ENCODE peak calls at places on chromosomes 3 and 15, in eight cellular contexts. A is ELR; B is activated CD8-positive, alpha-beta T cell treated with anti-CD3 and anti-CD28 coated beads for 36 hours; E is CD8-positive, alpha-beta T cell; T is skeletal muscle cell; K is activated CD4-positive, alpha-beta T cell treated with anti-CD3 and anti-CD28 coated beads, Interleukin-2, amount 10 ng/mL, durations not matched to agents 7 days and 5 days; J is activated CD8-positive, alpha-beta memory T cell treated with anti-CD3 and anti-CD28 coated beads, Interleukin-2, amount 50 U/mL, for 48 hours; M is ovary. S is an unnamed sample.

GRCh38 chr15:45112143-45112591 is 1.8 kb downstream of the DUOX2 start:
- DNase-seq in E (no peak), K (no peak), T (no peak), J (no peak), A (no peak), M (no peak), B (no peak), S (no peak)

GRCh38 chr3:187125319-187126031 is 13.8 kb downstream of the RPL39L start:
- DNase-seq in T (no peak), A (no peak), K (no peak), J (no peak), B (no peak), M (no peak), E (no peak), S (no peak)

GRCh38 chr3:47006145-47006651 is 26.7 kb downstream of the NBEAL2 start:
- DNase-seq in M (peak), K (no peak), A (no peak), J (no peak), E (no peak), T (no peak), B (no peak), S (peak)

GRCh38 chr3:53258600-53259426 is 3.0 kb upstream of the TKT start:
- DNase-seq in M (no peak), B (no peak), K (no peak), T (no peak), J (no peak), A (no peak), E (no peak), S (no peak)

GRCh38 chr3:137105277-137105977 is 147.6 kb downstream of the IL20RB start:
- DNase-seq in T (peak), E (no peak), B (peak), M (no peak), J (no peak), K (peak), A (peak), S (no peak)

GRCh38 chr3:129481783-129482332 is 41.8 kb downstream of the IFT122 start:
- DNase-seq in T (peak), K (peak), J (no peak), A (peak), B (peak), M (peak), E (peak), S (peak)

GRCh38 chr15:49815937-49816336 is 195.1 kb downstream of the DTWD1 start:
- DNase-seq in E (no peak), A (peak), B (peak), M (no peak), J (no peak), T (peak), K (no peak), S (peak)

GRCh38 chr15:31263751-31264533 is 62.7 kb upstream of the KLF13 start:
- DNase-seq in A (no peak), E (peak), K (peak), J (peak), M (peak), B (peak), T (no peak), S (peak)

GRCh38 chr15:56678562-56678961 is 54.7 kb downstream of the ZNF280D start:
- DNase-seq in B (no peak), J (no peak), E (no peak), A (no peak), K (no peak), M (no peak), T (no peak), S (no peak)

GRCh38 chr3:127367593-127367992 is 79.7 kb upstream of the PRR20G start:
- DNase-seq in J (no peak), B (no peak), A (no peak), M (no peak), E (no peak), T (no peak), K (no peak), S (no peak)

GRCh38 chr15:40953713-40954074 is 423 bp downstream of the CHAC1 start:
- DNase-seq in J (no peak), B (no peak), M (no peak), T (no peak), K (no peak), A (no peak), E (no peak), S (no peak)

GRCh38 chr15:99155961-99156443 is 51.1 kb downstream of the SYNM start:
- DNase-seq in T (no peak), A (peak), J (no peak), B (no peak), E (no peak), M (no peak), K (no peak), S (no peak)

GRCh38 chr3:171309906-171310359 is 150.3 kb downstream of the TNIK start:
- DNase-seq in J (no peak), B (no peak), T (no peak), A (peak), M (no peak), K (no peak), E (no peak), S (no peak)

GRCh38 chr15:55403531-55403930 is 4.6 kb downstream of the CCPG1 start:
- DNase-seq in T (no peak), M (no peak), K (no peak), A (peak), B (no peak), J (no peak), E (no peak), S (no peak)

GRCh38 chr3:32177702-32178198 is 60.7 kb upstream of the CMTM8 start:
- DNase-seq in M (no peak), J (peak), B (peak), T (peak), E (peak), A (peak), K (peak), S (no peak)

GRCh38 chr15:60591491-60592385 is 112.8 kb upstream of the ICE2 start:
- DNase-seq in E (peak), J (peak), B (peak), T (no peak), A (peak), K (peak), M (peak), S (peak)

GRCh38 chr3:62833538-62833937 is 41.7 kb downstream of the CADPS start:
- DNase-seq in E (no peak), K (no peak), J (no peak), M (no peak), B (no peak), A (peak), T (peak), S (no peak)

GRCh38 chr15:50798684-50799083 is 33.2 kb upstream of the SPPL2A start:
- DNase-seq in J (no peak), A (peak), T (no peak), K (no peak), B (no peak), M (no peak), E (no peak), S (no peak)

GRCh38 chr3:101970915-101971314 is 121.6 kb downstream of the NFKBIZ start:
- DNase-seq in J (no peak), E (no peak), K (no peak), A (no peak), T (no peak), B (no peak), M (no peak), S (no peak)

GRCh38 chr15:51202783-51203182 is 108.1 kb upstream of the TNFAIP8L3 start:
- DNase-seq in T (no peak), E (no peak), K (no peak), J (no peak), B (no peak), M (no peak), A (peak), S (no peak)

GRCh38 chr3:154428369-154429206 is 1.4 kb downstream of the GPR149 start:
- DNase-seq in K (no peak), A (no peak), J (no peak), B (no peak), T (no peak), M (no peak), E (no peak), S (no peak)

GRCh38 chr3:73848173-73848751 is 223.5 kb upstream of the PDZRN3 start:
- DNase-seq in K (no peak), J (no peak), A (peak), T (no peak), M (no peak), E (no peak), B (no peak), S (no peak)

GRCh38 chr15:80003934-80004472 is 33.0 kb upstream of the BCL2A1 start:
- DNase-seq in E (no peak), A (no peak), M (no peak), J (no peak), B (no peak), K (no peak), T (no peak), S (no peak)

GRCh38 chr3:183318846-183319770 is 66.1 kb downstream of the B3GNT5 start:
- DNase-seq in M (no peak), J (no peak), A (no peak), T (no peak), B (no peak), E (no peak), K (peak), S (no peak)

GRCh38 chr15:67148196-67148701 is 82.8 kb downstream of the SMAD3 start:
- DNase-seq in K (no peak), E (no peak), M (no peak), B (no peak), A (peak), J (no peak), T (peak), S (no peak)

GRCh38 chr3:141530133-141530768 is 43.4 kb downstream of the RASA2 start:
- DNase-seq in T (peak), J (no peak), E (no peak), A (peak), M (no peak), B (peak), K (peak), S (no peak)

GRCh38 chr15:40929730-40930429 is 740 bp downstream of the DLL4 start:
- DNase-seq in M (peak), E (no peak), J (no peak), T (no peak), A (peak), B (no peak), K (no peak), S (peak)

GRCh38 chr3:22734207-22734606 is 468.9 kb upstream of the UBE2E2 start:
- DNase-seq in E (no peak), K (no peak), A (no peak), M (no peak), J (no peak), B (no peak), T (no peak), S (no peak)

GRCh38 chr3:172138792-172139507 is 99.6 kb downstream of the FNDC3B start:
- DNase-seq in K (peak), E (no peak), T (no peak), J (no peak), M (no peak), A (peak), B (peak), S (peak)

GRCh38 chr15:67803299-67803698 is 22.0 kb upstream of the SKOR1 start:
- DNase-seq in M (no peak), J (no peak), K (no peak), E (no peak), T (no peak), A (no peak), B (no peak), S (no peak)

GRCh38 chr3:42010530-42010929 is 48.6 kb upstream of the ULK4 start:
- DNase-seq in E (no peak), K (no peak), T (no peak), B (no peak), J (no peak), M (no peak), A (no peak), S (no peak)

GRCh38 chr3:178777718-178778411 is 241.6 kb downstream of the KCNMB2 start:
- DNase-seq in B (no peak), E (no peak), K (no peak), T (peak), A (peak), M (no peak), J (no peak), S (no peak)

GRCh38 chr3:109643590-109643989 is 306.2 kb upstream of the DPPA4 start:
- DNase-seq in M (no peak), E (no peak), T (peak), J (no peak), A (peak), B (peak), K (no peak), S (no peak)

GRCh38 chr3:43998374-43998840 is 243.3 kb upstream of the TOPAZ1 start:
- DNase-seq in M (no peak), A (peak), J (no peak), E (no peak), B (no peak), K (no peak), T (no peak), S (no peak)

GRCh38 chr3:130384547-130384946 is 39.1 kb downstream of the COL6A5 start:
- DNase-seq in T (no peak), K (no peak), M (no peak), J (no peak), B (no peak), E (no peak), A (no peak), S (no peak)

GRCh38 chr15:79673416-79674123 is 223.2 kb downstream of the MTHFS start:
- DNase-seq in T (peak), J (no peak), K (no peak), M (no peak), B (peak), A (peak), E (no peak), S (no peak)

GRCh38 chr15:100537326-100537725 is 8.6 kb upstream of the CERS3 start:
- DNase-seq in A (no peak), B (no peak), T (no peak), E (no peak), K (no peak), J (no peak), M (no peak), S (no peak)

GRCh38 chr15:25737218-25737643 is 125.9 kb downstream of the ATP10A start:
- DNase-seq in K (no peak), A (no peak), B (no peak), J (no peak), M (no peak), T (no peak), E (no peak), S (peak)

GRCh38 chr3:147497301-147497700 is 88.1 kb downstream of the ZIC1 start:
- DNase-seq in E (no peak), K (no peak), M (no peak), T (no peak), B (no peak), A (no peak), J (no peak), S (no peak)